ENCODE peak calls at places on chromosomes 7 and 10, in five cellular contexts. L is H9, N is trophoblast cell, C is IMR-90, D is neuronal stem cell. V is an unnamed sample. For H3K4me1, the result is how much of the 10 kb centered on the place peaks cover.

GRCh38 chr7:122425731-122426130 is 121.2 kb upstream of the FEZF1 start:
- DNase-seq in C (no peak), L (no peak), D (no peak), N (no peak), V (no peak)

GRCh38 chr10:72524489-72524888 is 101.4 kb downstream of the MICU1 start:
- DNase-seq in C (no peak), D (no peak), L (no peak), N (no peak), V (no peak)

GRCh38 chr10:67098460-67098859 is 172.6 kb downstream of the LRRTM3 start:
- DNase-seq in L (no peak), N (no peak), C (no peak), D (peak), V (peak)

GRCh38 chr7:101631224-101631714 is 2.2 kb upstream of the MYL10 start:
- DNase-seq in C (no peak), D (no peak), L (no peak), N (peak), V (peak)

GRCh38 chr10:33139191-33139646 is 181.2 kb upstream of the ITGB1 start:
- DNase-seq in L (no peak), D (no peak), N (no peak), C (no peak), V (peak)

GRCh38 chr7:27740449-27741086 is 606 bp downstream of the TAX1BP1 start:
- DNase-seq in N (peak), L (peak), C (peak), D (peak), V (peak)

GRCh38 chr7:55690-56248 is 136.6 kb upstream of the FAM20C start:
- DNase-seq in C (no peak), N (no peak), D (no peak), L (no peak), V (peak)

GRCh38 chr7:41536116-41536515 is 166.8 kb downstream of the INHBA start:
- DNase-seq in D (no peak), N (no peak), C (no peak), L (no peak), V (no peak)

GRCh38 chr7:128763541-128763940 is 12.1 kb downstream of the OPN1SW start:
- DNase-seq in N (no peak), D (no peak), C (no peak), L (no peak), V (no peak)

GRCh38 chr10:77949167-77949566 is 22.6 kb upstream of the DLG5 start:
- DNase-seq in D (no peak), N (peak), C (peak), L (peak), V (peak)

GRCh38 chr10:59968705-59969104 is 62.3 kb upstream of the CCDC6 start:
- DNase-seq in D (no peak), L (no peak), N (no peak), C (no peak), V (no peak)

GRCh38 chr7:46352335-46352954 is 431.4 kb upstream of the IGFBP3 start:
- DNase-seq in D (peak), N (peak), C (peak), L (peak), V (peak)

GRCh38 chr7:3861941-3862340 is 560.9 kb downstream of the SDK1 start:
- DNase-seq in D (no peak), C (peak), N (peak), L (no peak), V (peak)

GRCh38 chr7:106692450-106693051 is 31.6 kb upstream of the CCDC71L start:
- DNase-seq in L (no peak), D (no peak), C (no peak), N (no peak), V (no peak)

GRCh38 chr10:112040696-112041095 is 142.9 kb downstream of the GPAM start:
- DNase-seq in N (no peak), C (no peak), D (no peak), L (no peak), V (no peak)

GRCh38 chr10:1552415-1552814 is 184.9 kb downstream of the ADARB2 start:
- DNase-seq in C (no peak), N (no peak), L (no peak), D (no peak), V (no peak)

GRCh38 chr7:12650080-12650479 is 37.4 kb upstream of the ARL4A start:
- DNase-seq in N (no peak), D (no peak), C (no peak), L (no peak), V (no peak)

GRCh38 chr10:79116801-79117723 is 48.3 kb downstream of the ZMIZ1 start:
- DNase-seq in N (peak), D (no peak), L (no peak), C (peak), V (no peak)

GRCh38 chr7:30369879-30370278 is 85.5 kb downstream of the ZNRF2 start:
- DNase-seq in L (no peak), N (no peak), C (peak), D (no peak), V (no peak)

GRCh38 chr10:95308389-95309302 is 17.8 kb upstream of the PDLIM1 start:
- DNase-seq in L (no peak), C (peak), D (no peak), N (peak), V (peak)

GRCh38 chr10:59892697-59893096 is 13.7 kb downstream of the CCDC6 start:
- DNase-seq in C (no peak), D (no peak), N (no peak), L (no peak), V (no peak)

GRCh38 chr10:3902809-3903410 is 117.9 kb upstream of the KLF6 start:
- DNase-seq in D (no peak), C (peak), L (no peak), N (peak), V (no peak)

GRCh38 chr10:31210190-31210589 is 108.8 kb upstream of the ZEB1 start:
- DNase-seq in N (no peak), L (no peak), C (no peak), D (no peak), V (no peak)

GRCh38 chr10:43049081-43049551 is 27.8 kb upstream of the RET start:
- DNase-seq in N (peak), L (no peak), C (no peak), D (no peak), V (no peak)

GRCh38 chr10:99742701-99743100 is 10.7 kb downstream of the CUTC start:
- DNase-seq in D (no peak), L (no peak), N (no peak), C (peak), V (no peak)

GRCh38 chr10:43233601-43234430 is 33.0 kb downstream of the RASGEF1A start:
- DNase-seq in D (no peak), N (no peak), C (no peak), L (peak), V (no peak)

GRCh38 chr7:96414931-96415292 is 93.0 kb upstream of the SLC25A13 start:
- DNase-seq in D (peak), L (peak), N (peak), C (peak), V (peak)

GRCh38 chr10:126905776-126906703 is 812 bp downstream of the DOCK1 start:
- DNase-seq in C (peak), L (peak), D (peak), N (peak), V (peak)

GRCh38 chr10:58918887-58919286 is 257.6 kb upstream of the PHYHIPL start:
- DNase-seq in N (no peak), C (no peak), D (no peak), L (no peak), V (no peak)

GRCh38 chr10:78948616-78949015 is 120.2 kb upstream of the ZMIZ1 start:
- DNase-seq in N (no peak), C (no peak), L (no peak), D (no peak), V (no peak)

GRCh38 chr10:78150756-78151155 is 117.1 kb downstream of the RPS24 start:
- DNase-seq in C (no peak), N (no peak), L (no peak), D (no peak), V (no peak)

GRCh38 chr7:142323706-142324105 is 65.8 kb upstream of the PRSS58 start:
- DNase-seq in N (peak), D (peak), L (peak), C (no peak), V (peak)

GRCh38 chr7:109318146-109318545 is 748.5 kb downstream of the DNAJB9 start:
- DNase-seq in N (no peak), C (no peak), D (no peak), L (no peak), V (no peak)

GRCh38 chr10:12902135-12902572 is 99.4 kb downstream of the CCDC3 start:
- DNase-seq in C (peak), D (peak), L (peak), N (peak), V (peak)

GRCh38 chr10:70197235-70197952 is 27.1 kb upstream of the SAR1A start:
- DNase-seq in C (no peak), D (no peak), N (no peak), L (no peak), V (no peak)

GRCh38 chr7:120856621-120857352 is 1.2 kb downstream of the TSPAN12 start:
- DNase-seq in D (peak), N (peak), C (peak), L (peak), V (peak)

GRCh38 chr7:101094791-101095375 is 9.6 kb downstream of the TRIM56 start:
- DNase-seq in D (no peak), N (peak), L (peak), C (peak), V (peak)

GRCh38 chr10:69703766-69704191 is 73.7 kb downstream of the FAM241B start:
- DNase-seq in N (peak), D (no peak), L (no peak), C (peak), V (no peak)

GRCh38 chr10:48455392-48456151 is 149.1 kb downstream of the MAPK8 start:
- DNase-seq in D (no peak), N (peak), C (no peak), L (peak), V (no peak)

GRCh38 chr7:2838873-2839578 is 5.1 kb downstream of the GNA12 start:
- DNase-seq in D (no peak), L (no peak), C (no peak), N (no peak), V (no peak)

GRCh38 chr7:2841907-2842306 is 2.2 kb downstream of the GNA12 start:
- DNase-seq in N (no peak), L (no peak), C (no peak), D (no peak), V (no peak)

GRCh38 chr7:2840458-2840857 is 3.6 kb downstream of the GNA12 start:
- DNase-seq in L (no peak), N (no peak), D (no peak), C (no peak), V (no peak)

GRCh38 chr7:2837476-2837875 is 6.6 kb downstream of the GNA12 start:
- DNase-seq in N (no peak), D (no peak), C (no peak), L (no peak), V (no peak)

GRCh38 chr7:2838451-2838850 is 5.7 kb downstream of the GNA12 start:
- DNase-seq in L (no peak), N (no peak), D (no peak), C (no peak), V (no peak)
- H3K4me1 ChIP-seq in L (under half), N (under half), D (under half), C (under half), V (under half)

GRCh38 chr10:80501913-80502521 is 35.7 kb upstream of the SH2D4B start:
- DNase-seq in L (no peak), D (no peak), C (no peak), N (peak), V (peak)
- H4K8ac ChIP-seq in L (no peak), D (no peak), C (no peak), N (peak), V (no peak)

DNA sequence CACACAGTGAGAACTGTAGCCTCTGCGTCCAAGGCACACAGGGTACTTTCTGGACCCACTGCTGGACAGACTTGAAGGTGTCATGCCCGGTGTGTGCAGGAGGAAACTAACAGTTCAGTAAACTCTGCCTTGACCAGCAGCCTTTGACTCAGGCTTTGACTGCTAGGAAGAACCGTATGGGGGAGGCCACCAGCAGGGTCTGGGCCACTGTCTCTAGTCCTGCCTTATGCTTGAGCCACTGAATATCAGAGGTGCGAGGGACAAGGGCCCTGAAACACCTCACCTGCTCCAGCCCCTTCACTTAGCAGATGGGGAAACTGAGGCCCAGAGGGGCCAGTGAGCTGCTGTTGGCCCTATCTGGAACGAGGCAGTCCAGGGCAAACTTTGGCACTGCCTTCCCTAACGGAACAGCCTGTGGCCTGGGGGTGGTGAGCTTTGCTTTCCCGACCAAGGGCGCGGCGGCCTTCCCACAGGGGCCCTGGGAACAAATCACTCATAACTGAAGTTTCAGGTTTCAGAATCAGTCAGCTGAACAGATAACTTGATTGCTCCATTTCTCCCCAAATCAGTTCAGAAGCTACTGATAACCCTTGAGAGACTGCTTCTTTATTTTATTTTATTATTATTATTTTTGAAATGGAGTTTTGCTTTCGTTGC is 130.0 kb downstream of the FAM53B start:
- DNase-seq in N (no peak), L (no peak), D (no peak), C (no peak), V (no peak)
- H3K4me1 ChIP-seq in N (under half), L (under half), D (under half), C (under half), V (under half)

GRCh38 chr7:17368856-17369520 is 70.5 kb downstream of the AHR start:
- DNase-seq in N (peak), D (no peak), C (peak), L (no peak), V (no peak)

GRCh38 chr7:17367502-17367901 is 69.0 kb downstream of the AHR start:
- DNase-seq in L (no peak), N (peak), C (peak), D (no peak), V (no peak)

GRCh38 chr7:17371656-17372524 is 73.4 kb downstream of the AHR start:
- DNase-seq in N (peak), L (no peak), D (no peak), C (peak), V (peak)

GRCh38 chr7:17370901-17371550 is 72.6 kb downstream of the AHR start:
- DNase-seq in N (peak), L (no peak), C (peak), D (no peak), V (no peak)

GRCh38 chr7:17369686-17370426 is 71.4 kb downstream of the AHR start:
- DNase-seq in L (no peak), C (peak), D (no peak), N (peak), V (no peak)
- H4K8ac ChIP-seq in L (no peak), C (peak), D (no peak), N (no peak), V (no peak)

V was measured in mesendoderm.